ENCODE peak calls at places on chromosomes 5 and 9, in ten cellular contexts. B is heart left ventricle; U is mammary epithelial cell; L is left ventricle myocardium inferior; D is prostate gland; P is tibial artery; T is CD8-positive, alpha-beta T cell; Y is IMR-90; K is pancreas; O is cardiac muscle cell. Q is an unnamed sample. For H3K4me1, the result is how much of the 10 kb centered on the place peaks cover.

GRCh38 chr9:3576358-3576757 is 50.6 kb upstream of the RFX3 start:
- DNase-seq in B (no peak), U (no peak), L (peak), D (no peak), P (peak), T (no peak), Y (no peak), K (peak), O (no peak), Q (no peak)

GRCh38 chr5:143562935-143563334 is 159.4 kb upstream of the NR3C1 start:
- DNase-seq in B (peak), U (no peak), L (no peak), D (peak), P (peak), T (no peak), Y (peak), K (peak), O (no peak), Q (no peak)

GRCh38 chr9:35688558-35689350 is 971 bp downstream of the TPM2 start:
- DNase-seq in B (no peak), U (peak), L (no peak), D (no peak), P (no peak), T (no peak), Y (peak), K (no peak), O (no peak), Q (no peak)

GRCh38 chr9:90741036-90741435 is 60.6 kb upstream of the SYK start:
- DNase-seq in B (no peak), U (no peak), L (no peak), D (no peak), P (no peak), T (no peak), Y (no peak), K (no peak), O (no peak), Q (no peak)

GRCh38 chr9:97563458-97564135 is 62.1 kb downstream of the TMOD1 start:
- DNase-seq in B (no peak), U (no peak), L (no peak), D (no peak), P (no peak), T (no peak), Y (no peak), K (no peak), O (no peak), Q (no peak)

GRCh38 chr5:150302301-150303069 is at the start of gene ARSI:
- DNase-seq in B (peak), U (peak), L (peak), D (no peak), P (no peak), T (no peak), Y (no peak), K (peak), O (peak), Q (peak)

GRCh38 chr9:38227061-38227540 is 158.1 kb upstream of the SHB start:
- DNase-seq in B (peak), U (peak), L (no peak), D (peak), P (no peak), T (peak), Y (peak), K (peak), O (peak), Q (peak)

GRCh38 chr9:23254404-23255184 is 571.4 kb downstream of the ELAVL2 start:
- DNase-seq in B (no peak), U (no peak), L (no peak), D (no peak), P (no peak), T (no peak), Y (no peak), K (no peak), O (peak), Q (no peak)

GRCh38 chr9:693460-694390 is 147.8 kb upstream of the DMRT1 start:
- DNase-seq in B (peak), U (no peak), L (peak), D (peak), P (peak), T (no peak), Y (peak), K (no peak), O (no peak), Q (peak)

GRCh38 chr5:171893290-171893890 is 107.8 kb downstream of the SMIM23 start:
- DNase-seq in B (no peak), U (no peak), L (no peak), D (no peak), P (no peak), T (no peak), Y (peak), K (no peak), O (no peak), Q (no peak)

GRCh38 chr5:15929616-15930303 is 249.8 kb downstream of the MARCHF11 start:
- DNase-seq in B (no peak), U (no peak), L (no peak), D (no peak), P (no peak), T (no peak), Y (peak), K (no peak), O (peak), Q (no peak)

GRCh38 chr9:93090091-93090655 is 5.8 kb upstream of the CARD19 start:
- DNase-seq in B (no peak), U (no peak), L (no peak), D (no peak), P (no peak), T (peak), Y (no peak), K (no peak), O (no peak), Q (no peak)

GRCh38 chr5:32984851-32985250 is 273.7 kb downstream of the NPR3 start:
- DNase-seq in B (no peak), U (peak), L (no peak), D (no peak), P (no peak), T (no peak), Y (peak), K (no peak), O (no peak), Q (no peak)

GRCh38 chr9:19232117-19232829 is 1.8 kb downstream of the DENND4C start:
- DNase-seq in B (no peak), U (peak), L (no peak), D (no peak), P (no peak), T (no peak), Y (peak), K (no peak), O (no peak), Q (no peak)

GRCh38 chr5:151950681-151951080 is 26.0 kb upstream of the GLRA1 start:
- DNase-seq in B (no peak), U (peak), L (no peak), D (no peak), P (no peak), T (no peak), Y (no peak), K (no peak), O (no peak), Q (no peak)

GRCh38 chr9:75197521-75197920 is 109.2 kb downstream of the OSTF1 start:
- DNase-seq in B (no peak), U (no peak), L (no peak), D (no peak), P (no peak), T (no peak), Y (no peak), K (no peak), O (no peak), Q (no peak)

GRCh38 chr5:17738461-17738860 is 104.2 kb downstream of the TAF11L14 start:
- DNase-seq in B (no peak), U (no peak), L (no peak), D (no peak), P (no peak), T (no peak), Y (no peak), K (no peak), O (no peak), Q (no peak)

GRCh38 chr5:14217587-14217986 is 74.4 kb downstream of the TRIO start:
- DNase-seq in B (no peak), U (no peak), L (peak), D (no peak), P (no peak), T (no peak), Y (no peak), K (no peak), O (no peak), Q (no peak)

GRCh38 chr5:32278403-32278802 is 34.3 kb downstream of the MTMR12 start:
- DNase-seq in B (no peak), U (peak), L (no peak), D (no peak), P (no peak), T (no peak), Y (peak), K (no peak), O (no peak), Q (no peak)

GRCh38 chr9:108049026-108049591 is 559.5 kb upstream of the KLF4 start:
- DNase-seq in B (no peak), U (peak), L (no peak), D (peak), P (no peak), T (no peak), Y (peak), K (no peak), O (no peak), Q (no peak)

GRCh38 chr5:116423587-116424257 is 150.9 kb downstream of the SEMA6A start:
- DNase-seq in B (no peak), U (no peak), L (no peak), D (no peak), P (no peak), T (no peak), Y (no peak), K (no peak), O (no peak), Q (no peak)

GRCh38 chr5:140926211-140926902 is at the start of gene PCDHAC1:
- DNase-seq in B (peak), U (peak), L (peak), D (peak), P (peak), T (no peak), Y (no peak), K (peak), O (peak), Q (peak)

GRCh38 chr9:35972093-35972492 is 14.1 kb upstream of the OR2S2 start:
- DNase-seq in B (peak), U (no peak), L (peak), D (no peak), P (no peak), T (peak), Y (no peak), K (no peak), O (peak), Q (no peak)

GRCh38 chr9:3343671-3344070 is 182.1 kb downstream of the RFX3 start:
- DNase-seq in B (no peak), U (no peak), L (no peak), D (no peak), P (no peak), T (no peak), Y (no peak), K (no peak), O (no peak), Q (no peak)

GRCh38 chr5:107796797-107797196 is 126.1 kb upstream of the EFNA5 start:
- DNase-seq in B (no peak), U (no peak), L (no peak), D (no peak), P (no peak), T (no peak), Y (peak), K (no peak), O (no peak), Q (no peak)

GRCh38 chr9:72150172-72150571 is 932 bp downstream of the GDA start:
- DNase-seq in B (no peak), U (no peak), L (no peak), D (no peak), P (no peak), T (no peak), Y (no peak), K (no peak), O (no peak), Q (no peak)

GRCh38 chr5:116370149-116370548 is 204.5 kb downstream of the SEMA6A start:
- DNase-seq in B (no peak), U (no peak), L (no peak), D (no peak), P (no peak), T (no peak), Y (no peak), K (no peak), O (no peak), Q (no peak)

GRCh38 chr9:34513567-34514214 is 9.1 kb downstream of the ENHO start:
- DNase-seq in B (no peak), U (no peak), L (no peak), D (no peak), P (peak), T (no peak), Y (no peak), K (no peak), O (peak), Q (no peak)

GRCh38 chr9:36788534-36788933 is 215.8 kb downstream of the MELK start:
- DNase-seq in B (no peak), U (no peak), L (no peak), D (no peak), P (no peak), T (no peak), Y (no peak), K (no peak), O (peak), Q (no peak)

GRCh38 chr5:102762095-102762534 is 7.0 kb downstream of the PAM start:
- DNase-seq in B (no peak), U (peak), L (no peak), D (no peak), P (no peak), T (no peak), Y (peak), K (no peak), O (no peak), Q (no peak)

GRCh38 chr5:169581580-169582227 is 1.9 kb upstream of the SPDL1 start:
- DNase-seq in B (peak), U (peak), L (no peak), D (peak), P (peak), T (peak), Y (peak), K (peak), O (peak), Q (peak)

GRCh38 chr5:169583101-169583423 is 511 bp upstream of the SPDL1 start:
- DNase-seq in B (no peak), U (no peak), L (no peak), D (no peak), P (no peak), T (no peak), Y (no peak), K (no peak), O (no peak), Q (no peak)

GRCh38 chr5:169580964-169581363 is 2.6 kb upstream of the SPDL1 start:
- DNase-seq in B (no peak), U (peak), L (no peak), D (no peak), P (no peak), T (no peak), Y (no peak), K (no peak), O (no peak), Q (no peak)

GRCh38 chr5:169583424-169584215 is at the start of gene SPDL1:
- DNase-seq in B (peak), U (peak), L (peak), D (peak), P (peak), T (peak), Y (peak), K (peak), O (peak), Q (peak)

GRCh38 chr5:169584998-169585451 is 1.5 kb downstream of the SPDL1 start:
- DNase-seq in B (no peak), U (no peak), L (no peak), D (no peak), P (no peak), T (no peak), Y (no peak), K (no peak), O (no peak), Q (no peak)
- TF ChIP-seq CTCF in B (no peak), U (no peak), L (no peak), D (no peak), P (no peak), T (no peak), Y (no peak), K (no peak), O (no peak), Q (no peak)

GRCh38 chr5:178240772-178241171 is 8.2 kb upstream of the PHYKPL start:
- DNase-seq in B (no peak), U (no peak), L (no peak), D (no peak), P (no peak), T (no peak), Y (no peak), K (no peak), O (no peak), Q (no peak)
- H3K4me1 ChIP-seq in B (under half), U (under half), L (half or more), D (under half), P (under half), T (half or more), Y (under half), K (under half), O (under half), Q (under half)

GRCh38 chr5:64344501-64344900 is 161.3 kb upstream of the RGS7BP start:
- DNase-seq in B (no peak), U (no peak), L (no peak), D (no peak), P (no peak), T (no peak), Y (no peak), K (no peak), O (no peak), Q (no peak)

GRCh38 chr5:64341340-64341739 is 164.5 kb upstream of the RGS7BP start:
- DNase-seq in B (no peak), U (no peak), L (no peak), D (no peak), P (no peak), T (no peak), Y (no peak), K (no peak), O (no peak), Q (no peak)

GRCh38 chr5:64347308-64347707 is 158.5 kb upstream of the RGS7BP start:
- DNase-seq in B (no peak), U (no peak), L (no peak), D (no peak), P (no peak), T (no peak), Y (no peak), K (no peak), O (peak), Q (no peak)
- TF ChIP-seq CTCF in B (no peak), U (no peak), L (no peak), D (no peak), P (no peak), T (no peak), Y (no peak), K (no peak), O (no peak), Q (no peak)

GRCh38 chr5:179472641-179473040 is 77.7 kb upstream of the RUFY1 start:
- DNase-seq in B (no peak), U (no peak), L (no peak), D (no peak), P (no peak), T (no peak), Y (no peak), K (no peak), O (no peak), Q (no peak)

GRCh38 chr5:179478624-179479023 is 71.7 kb upstream of the RUFY1 start:
- DNase-seq in B (no peak), U (no peak), L (no peak), D (no peak), P (no peak), T (no peak), Y (no peak), K (no peak), O (no peak), Q (no peak)

GRCh38 chr5:179470191-179470590 is 80.2 kb upstream of the RUFY1 start:
- DNase-seq in B (no peak), U (no peak), L (no peak), D (no peak), P (no peak), T (no peak), Y (no peak), K (no peak), O (no peak), Q (no peak)

GRCh38 chr5:179475956-179476355 is 74.4 kb upstream of the RUFY1 start:
- DNase-seq in B (no peak), U (no peak), L (no peak), D (no peak), P (no peak), T (no peak), Y (no peak), K (no peak), O (no peak), Q (no peak)

GRCh38 chr5:179475211-179475840 is 75.0 kb upstream of the RUFY1 start:
- DNase-seq in B (no peak), U (no peak), L (no peak), D (no peak), P (no peak), T (no peak), Y (no peak), K (no peak), O (peak), Q (no peak)
- H3K4me1 ChIP-seq in B (under half), U (under half), L (under half), D (under half), P (under half), T (under half), Y (under half), K (under half), O (under half), Q (under half)

GRCh38 chr5:77514457-77514856 is 22.3 kb upstream of the WDR41 start:
- DNase-seq in B (no peak), U (no peak), L (no peak), D (no peak), P (no peak), T (no peak), Y (no peak), K (no peak), O (no peak), Q (no peak)

DNA sequence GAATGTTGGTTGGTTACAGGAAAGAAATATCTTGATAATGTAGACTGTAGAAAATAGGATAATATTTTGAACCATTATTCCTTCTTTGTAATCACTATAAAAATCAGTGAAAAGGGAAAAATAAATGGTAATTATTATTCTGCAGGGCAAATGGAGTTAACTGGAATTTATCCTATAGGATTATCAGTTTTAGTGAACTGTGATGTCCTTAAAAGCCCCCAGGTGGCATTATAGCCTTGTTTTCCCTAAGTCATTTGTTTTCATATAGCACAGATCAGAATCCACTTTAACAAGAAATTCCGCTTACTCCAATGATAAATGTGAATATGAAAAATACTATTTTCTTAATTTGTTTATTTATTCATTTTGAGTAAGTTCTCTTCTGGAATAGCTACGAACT is 26.2 kb upstream of the WDR41 start:
- DNase-seq in B (no peak), U (no peak), L (no peak), D (no peak), P (no peak), T (no peak), Y (peak), K (no peak), O (peak), Q (no peak)
- TF ChIP-seq CTCF in B (peak), U (peak), L (peak), D (no peak), P (no peak), T (no peak), Y (peak), K (no peak), O (no peak), Q (no peak)

GRCh38 chr9:116900543-116900942 is 213.4 kb downstream of the TRIM32 start:
- DNase-seq in B (no peak), U (no peak), L (no peak), D (no peak), P (no peak), T (no peak), Y (no peak), K (no peak), O (no peak), Q (no peak)

GRCh38 chr9:116901260-116901659 is 214.2 kb downstream of the TRIM32 start:
- DNase-seq in B (no peak), U (peak), L (no peak), D (no peak), P (no peak), T (no peak), Y (peak), K (no peak), O (no peak), Q (no peak)

GRCh38 chr9:116900007-116900367 is 212.9 kb downstream of the TRIM32 start:
- DNase-seq in B (no peak), U (no peak), L (no peak), D (no peak), P (no peak), T (no peak), Y (no peak), K (no peak), O (no peak), Q (no peak)

GRCh38 chr9:116897181-116897580 is 210.1 kb downstream of the TRIM32 start:
- DNase-seq in B (no peak), U (no peak), L (no peak), D (no peak), P (no peak), T (no peak), Y (no peak), K (no peak), O (no peak), Q (no peak)

DNA sequence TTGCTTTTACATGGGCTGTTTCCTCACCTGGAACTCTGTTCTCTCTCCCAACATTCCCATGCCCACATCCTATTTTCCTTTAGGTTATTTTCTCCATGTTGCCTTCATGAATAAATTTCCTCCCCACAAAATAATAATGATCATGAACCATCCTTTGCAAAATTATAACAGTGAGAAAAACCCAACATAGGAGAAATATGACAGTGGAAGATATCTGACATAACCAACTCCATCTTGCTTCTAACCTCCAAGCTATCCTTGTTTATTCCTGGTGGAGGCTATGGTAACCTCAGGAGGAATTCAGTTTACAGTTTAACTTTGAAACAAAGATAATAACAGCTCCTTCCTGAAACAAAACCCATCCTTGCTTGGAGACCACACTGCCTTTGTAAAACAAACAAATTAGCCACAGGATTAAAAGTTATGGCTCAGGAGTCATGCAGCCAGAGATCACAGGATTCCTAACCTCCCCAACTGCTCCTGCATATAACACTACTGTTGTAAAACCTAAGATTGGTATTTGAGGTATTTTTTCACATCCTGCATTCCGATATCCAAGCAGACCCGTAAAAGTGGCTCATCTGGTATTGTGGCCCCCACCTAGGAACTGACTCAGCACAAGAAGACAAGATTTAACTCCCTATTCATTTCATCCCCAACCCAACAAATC is 212.4 kb downstream of the TRIM32 start:
- DNase-seq in B (no peak), U (peak), L (no peak), D (no peak), P (no peak), T (no peak), Y (peak), K (no peak), O (no peak), Q (no peak)
- H3K4me1 ChIP-seq in B (under half), U (under half), L (under half), D (under half), P (under half), T (under half), Y (under half), K (under half), O (under half), Q (under half)

GRCh38 chr9:124297915-124298645 is 40.3 kb downstream of the NEK6 start:
- DNase-seq in B (no peak), U (no peak), L (no peak), D (no peak), P (no peak), T (no peak), Y (no peak), K (no peak), O (no peak), Q (no peak)
- TF ChIP-seq CTCF in B (no peak), U (no peak), L (no peak), D (no peak), P (no peak), T (no peak), Y (no peak), K (no peak), O (no peak), Q (no peak)

Q was measured in transverse colon.